ENCODE peak calls at places on chromosomes 12 and 14, in six cellular contexts. I, M, V, G, C and P are unnamed samples.

GRCh38 chr12:72278894-72279293 is 6.7 kb downstream of the TRHDE start:
- DNase-seq in C (no peak), I (no peak), V (no peak), G (no peak), M (no peak), P (no peak)

GRCh38 chr12:30882706-30883105 is 43.8 kb upstream of the TSPAN11 start:
- DNase-seq in M (no peak), G (no peak), C (no peak), V (no peak), I (peak), P (no peak)

GRCh38 chr14:98578204-98578603 is 693.8 kb downstream of the BCL11B start:
- DNase-seq in V (no peak), I (peak), M (no peak), C (no peak), G (no peak), P (peak)

GRCh38 chr12:48175613-48176416 is 7.6 kb upstream of the CCDC184 start:
- DNase-seq in M (no peak), I (no peak), V (no peak), G (no peak), C (no peak), P (no peak)

GRCh38 chr14:73477618-73478266 is 13.0 kb upstream of the RIOX1 start:
- DNase-seq in I (peak), M (no peak), V (no peak), G (no peak), C (no peak), P (no peak)

GRCh38 chr14:96592591-96593388 is 90.6 kb downstream of the PAPOLA start:
- DNase-seq in M (peak), I (peak), V (peak), C (peak), G (no peak), P (no peak)

GRCh38 chr14:104596927-104597351 is 7.6 kb downstream of the TMEM179 start:
- DNase-seq in M (no peak), V (no peak), C (no peak), G (no peak), I (no peak), P (no peak)

GRCh38 chr12:9750276-9751203 is 10.2 kb downstream of the CD69 start:
- DNase-seq in C (peak), M (peak), I (peak), G (peak), V (peak), P (peak)

GRCh38 chr12:120367252-120367923 is 1.6 kb downstream of the MSI1 start:
- DNase-seq in I (no peak), C (no peak), M (no peak), V (no peak), G (peak), P (no peak)

GRCh38 chr12:46413368-46413767 is 40.8 kb upstream of the SLC38A2 start:
- DNase-seq in I (no peak), G (no peak), C (no peak), V (no peak), M (no peak), P (no peak)

GRCh38 chr14:20508367-20508766 is 3.0 kb downstream of the RNASE10 start:
- DNase-seq in I (no peak), M (no peak), G (no peak), V (no peak), C (no peak), P (no peak)

GRCh38 chr12:68225576-68226476 is at the start of gene IL26:
- DNase-seq in G (no peak), C (no peak), I (no peak), V (no peak), M (no peak), P (no peak)

GRCh38 chr12:119334459-119335170 is at the start of gene CCDC60:
- DNase-seq in I (no peak), V (no peak), M (peak), C (no peak), G (peak), P (no peak)

GRCh38 chr14:37278673-37279538 is 81.2 kb downstream of the MIPOL1 start:
- DNase-seq in M (no peak), V (no peak), G (no peak), C (no peak), I (no peak), P (no peak)

GRCh38 chr12:106045251-106045674 is 93.5 kb downstream of the NUAK1 start:
- DNase-seq in M (no peak), G (no peak), V (no peak), I (no peak), C (no peak), P (peak)